ENCODE peak calls at places on chromosomes 1 and 21, in nine cellular contexts. R is sigmoid colon, I is mammary epithelial cell, X is neuronal stem cell, D is HCT116, O is lower lobe of right lung, B is neural progenitor cell, F is left ventricle myocardium inferior, J is prostate gland. W is an unnamed sample. For H3K4me1, the result is how much of the 10 kb centered on the place peaks cover.

GRCh38 chr1:21457654-21458053 is 17.7 kb downstream of the NBPF3 start:
- DNase-seq in D (no peak), R (no peak), J (no peak), B (no peak), F (no peak), I (no peak), X (no peak), O (no peak), W (no peak)

GRCh38 chr1:33348676-33349080 is 27.8 kb upstream of the A3GALT2 start:
- DNase-seq in B (no peak), O (no peak), J (no peak), F (no peak), X (no peak), D (no peak), R (peak), I (no peak), W (peak)

GRCh38 chr21:16587141-16587570 is 857.4 kb downstream of the USP25 start:
- DNase-seq in X (no peak), B (no peak), I (peak), J (peak), F (peak), O (peak), R (peak), D (no peak), W (no peak)

GRCh38 chr21:39461419-39461818 is 9.6 kb downstream of the SH3BGR start:
- DNase-seq in I (no peak), X (no peak), J (no peak), B (no peak), O (no peak), D (no peak), F (no peak), R (no peak), W (no peak)

GRCh38 chr1:76390451-76390850 is 315.9 kb downstream of the ST6GALNAC3 start:
- DNase-seq in O (no peak), B (no peak), D (no peak), I (no peak), F (no peak), J (peak), X (no peak), R (no peak), W (no peak)

GRCh38 chr1:199204231-199204630 is 565.4 kb downstream of the PTPRC start:
- DNase-seq in R (no peak), B (no peak), O (no peak), X (no peak), F (no peak), D (no peak), J (no peak), I (no peak), W (no peak)

GRCh38 chr1:1597275-1597930 is 2.5 kb downstream of the FNDC10 start:
- DNase-seq in I (no peak), D (no peak), X (no peak), F (no peak), J (no peak), B (peak), R (no peak), O (no peak), W (no peak)

GRCh38 chr1:172626845-172627244 is 32.1 kb upstream of the FASLG start:
- DNase-seq in D (no peak), J (no peak), I (no peak), R (no peak), F (no peak), X (no peak), B (no peak), O (no peak), W (no peak)

GRCh38 chr1:75550559-75550958 is 60.4 kb downstream of the SLC44A5 start:
- DNase-seq in F (no peak), R (no peak), O (no peak), J (no peak), I (no peak), X (no peak), B (no peak), D (no peak), W (no peak)

GRCh38 chr1:110696818-110697217 is 22.1 kb upstream of the KCNA3 start:
- DNase-seq in D (no peak), F (no peak), J (no peak), I (no peak), O (no peak), X (no peak), B (no peak), R (no peak), W (no peak)

GRCh38 chr21:33069994-33070811 is at the start of gene OLIG1:
- DNase-seq in I (peak), R (no peak), F (peak), J (peak), D (no peak), X (peak), B (peak), O (peak), W (peak)

GRCh38 chr1:185402930-185403329 is 85.9 kb upstream of the IVNS1ABP start:
- DNase-seq in R (no peak), F (no peak), X (no peak), J (no peak), D (no peak), I (no peak), B (peak), O (peak), W (peak)

GRCh38 chr21:32529679-32530078 is 55.6 kb downstream of the TCP10L start:
- DNase-seq in B (no peak), D (no peak), F (no peak), X (no peak), I (no peak), O (no peak), R (no peak), J (no peak), W (no peak)

GRCh38 chr1:201504179-201504631 is 2.7 kb downstream of the CSRP1 start:
- DNase-seq in F (no peak), J (no peak), X (no peak), D (no peak), B (no peak), I (no peak), R (peak), O (no peak), W (no peak)

GRCh38 chr1:160628799-160629263 is 18.0 kb downstream of the SLAMF1 start:
- DNase-seq in J (no peak), F (no peak), D (no peak), R (no peak), O (no peak), B (no peak), I (no peak), X (no peak), W (no peak)

GRCh38 chr1:42266253-42267135 is 68.5 kb downstream of the FOXJ3 start:
- DNase-seq in O (no peak), I (peak), R (no peak), D (no peak), B (peak), J (peak), F (no peak), X (no peak), W (no peak)

GRCh38 chr1:154520333-154520732 is 18.1 kb upstream of the SHE start:
- DNase-seq in F (peak), I (peak), O (no peak), J (no peak), D (no peak), B (no peak), X (no peak), R (no peak), W (no peak)

GRCh38 chr1:54027848-54028247 is 9.9 kb upstream of the LDLRAD1 start:
- DNase-seq in I (no peak), X (no peak), D (no peak), R (no peak), F (peak), J (no peak), B (no peak), O (no peak), W (peak)

GRCh38 chr1:163337631-163338030 is 15.9 kb downstream of the NUF2 start:
- DNase-seq in B (no peak), O (no peak), F (no peak), D (no peak), R (no peak), X (no peak), I (no peak), J (no peak), W (no peak)

GRCh38 chr1:61052393-61053280 is 29.7 kb upstream of the NFIA start:
- DNase-seq in B (peak), X (no peak), R (no peak), I (no peak), F (no peak), D (no peak), O (no peak), J (no peak), W (no peak)

GRCh38 chr1:43890815-43891214 is 42.8 kb upstream of the ARTN start:
- DNase-seq in R (no peak), B (no peak), J (no peak), D (no peak), I (no peak), F (no peak), X (no peak), O (no peak), W (no peak)

GRCh38 chr1:27137022-27137542 is 17.8 kb downstream of the SLC9A1 start:
- DNase-seq in J (no peak), O (peak), D (no peak), R (peak), I (no peak), B (no peak), F (peak), X (no peak), W (no peak)
- H3K4me1 ChIP-seq in J (under half), O (half or more), D (under half), R (half or more), I (under half), B (under half), F (half or more), X (under half), W (under half)

GRCh38 chr1:229412056-229412455 is 21.8 kb downstream of the ACTA1 start:
- DNase-seq in I (no peak), F (no peak), R (no peak), O (no peak), J (no peak), B (no peak), D (no peak), X (no peak), W (no peak)

GRCh38 chr1:229409616-229410369 is 24.1 kb downstream of the ACTA1 start:
- DNase-seq in J (no peak), I (no peak), O (no peak), F (no peak), B (peak), X (no peak), D (no peak), R (no peak), W (peak)

GRCh38 chr1:229411434-229412055 is 22.3 kb downstream of the ACTA1 start:
- DNase-seq in J (no peak), I (no peak), X (no peak), R (no peak), O (no peak), F (no peak), B (no peak), D (no peak), W (no peak)

GRCh38 chr1:229410692-229411433 is 23.0 kb downstream of the ACTA1 start:
- DNase-seq in X (no peak), R (peak), J (peak), D (no peak), O (no peak), B (peak), I (peak), F (peak), W (peak)

GRCh38 chr1:229410370-229410691 is 23.6 kb downstream of the ACTA1 start:
- DNase-seq in F (no peak), R (no peak), B (no peak), J (no peak), D (no peak), X (no peak), I (no peak), O (no peak), W (no peak)
- H3K4me3 ChIP-seq in F (peak), R (no peak), B (no peak), J (no peak), D (no peak), X (no peak), I (no peak), O (no peak), W (no peak)

GRCh38 chr1:22488319-22488718 is 36.7 kb downstream of the ZBTB40 start:
- DNase-seq in R (no peak), O (no peak), J (no peak), D (no peak), B (peak), X (no peak), I (no peak), F (no peak), W (no peak)

GRCh38 chr1:22489278-22489677 is 37.6 kb downstream of the ZBTB40 start:
- DNase-seq in I (no peak), O (no peak), B (no peak), X (no peak), D (no peak), J (no peak), F (no peak), R (no peak), W (no peak)

GRCh38 chr1:22487781-22488180 is 36.1 kb downstream of the ZBTB40 start:
- DNase-seq in O (no peak), X (no peak), F (no peak), D (no peak), J (no peak), R (no peak), B (no peak), I (no peak), W (no peak)

GRCh38 chr1:22483121-22483520 is 31.5 kb downstream of the ZBTB40 start:
- DNase-seq in J (no peak), X (no peak), O (no peak), F (no peak), R (no peak), I (no peak), D (no peak), B (no peak), W (no peak)

DNA sequence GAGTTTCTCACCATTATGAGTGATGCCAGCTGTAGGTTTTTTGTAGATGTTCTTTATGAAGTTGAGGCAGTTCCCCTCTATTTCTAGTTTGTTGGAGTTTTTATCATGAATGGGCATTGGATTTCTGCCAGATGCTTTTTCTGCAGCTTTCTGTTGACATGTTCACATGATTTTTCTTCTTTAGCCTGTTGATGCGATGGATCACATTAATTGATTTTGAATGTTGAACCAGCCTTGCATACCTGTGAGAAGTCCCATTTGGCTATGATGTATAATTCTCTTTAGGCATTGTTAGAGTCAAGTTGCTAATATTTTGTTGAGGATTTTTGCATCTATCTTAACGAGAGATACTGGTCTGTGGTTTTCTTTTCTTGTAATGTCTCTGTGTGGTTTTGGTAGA is 33.1 kb downstream of the ZBTB40 start:
- DNase-seq in D (no peak), O (no peak), R (no peak), X (no peak), F (no peak), B (no peak), I (no peak), J (no peak), W (no peak)
- H3K27ac ChIP-seq in D (no peak), O (no peak), R (no peak), X (no peak), F (no peak), B (no peak), I (no peak), J (no peak), W (no peak)

DNA sequence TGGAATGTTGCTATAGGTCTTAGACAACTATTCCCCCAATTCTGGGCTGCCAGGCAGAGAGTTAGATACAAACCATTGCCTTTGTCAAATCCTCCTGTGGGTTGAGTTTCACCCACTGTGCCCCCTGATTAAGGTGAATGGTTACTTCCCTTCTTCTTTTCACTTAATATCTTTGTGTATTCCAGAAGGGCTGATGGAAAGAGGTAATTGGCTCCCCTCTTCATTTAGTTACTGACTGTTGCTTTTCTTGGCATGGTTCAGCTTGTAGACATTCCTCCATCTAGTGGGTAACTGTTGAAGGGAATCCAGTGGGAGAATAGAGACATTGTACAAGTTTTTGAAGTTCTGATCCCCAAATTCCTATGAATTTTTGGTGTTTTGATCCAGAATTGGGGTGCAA is 43.8 kb upstream of the MACF1 start:
- DNase-seq in O (no peak), I (no peak), J (no peak), B (no peak), F (no peak), D (no peak), X (no peak), R (no peak), W (no peak)
- H3K4me1 ChIP-seq in O (half or more), I (half or more), J (under half), B (half or more), F (half or more), D (under half), X (under half), R (half or more), W (under half)

GRCh38 chr1:246020231-246020954 is 486.7 kb downstream of the SMYD3 start:
- DNase-seq in D (no peak), F (no peak), X (no peak), O (no peak), J (no peak), R (no peak), B (no peak), I (no peak), W (no peak)
- H3K4me3 ChIP-seq in D (no peak), F (no peak), X (no peak), O (no peak), J (no peak), R (no peak), B (no peak), I (no peak), W (no peak)

GRCh38 chr1:204409111-204409510 is 2.5 kb downstream of the PPP1R15B start:
- DNase-seq in B (no peak), X (no peak), R (no peak), F (no peak), J (no peak), O (no peak), D (no peak), I (no peak), W (no peak)
- H3K27ac ChIP-seq in B (no peak), X (no peak), R (peak), F (peak), J (peak), O (peak), D (no peak), I (peak), W (no peak)

GRCh38 chr1:25875856-25876692 is 566 bp upstream of the PAQR7 start:
- DNase-seq in O (peak), X (no peak), J (peak), R (no peak), B (peak), I (no peak), D (no peak), F (no peak), W (peak)

GRCh38 chr1:25875154-25875855 is at the start of gene PAQR7:
- DNase-seq in B (peak), I (peak), X (peak), R (peak), D (no peak), O (peak), J (peak), F (peak), W (peak)

GRCh38 chr1:25873120-25873519 is 2.4 kb downstream of the PAQR7 start:
- DNase-seq in B (peak), D (no peak), F (no peak), X (no peak), O (no peak), I (no peak), R (peak), J (no peak), W (peak)

GRCh38 chr1:25874209-25874608 is 1.3 kb downstream of the PAQR7 start:
- DNase-seq in R (peak), J (no peak), B (no peak), I (no peak), D (no peak), O (no peak), X (no peak), F (no peak), W (no peak)

GRCh38 chr1:25874635-25875153 is 814 bp downstream of the PAQR7 start:
- DNase-seq in F (no peak), D (no peak), J (no peak), I (no peak), X (no peak), B (no peak), R (no peak), O (no peak), W (no peak)
- H3K4me1 ChIP-seq in F (under half), D (under half), J (under half), I (half or more), X (under half), B (under half), R (under half), O (under half), W (under half)

GRCh38 chr1:236687273-236687672 is 974 bp downstream of the ACTN2 start:
- DNase-seq in F (no peak), D (no peak), X (no peak), O (no peak), B (peak), I (no peak), R (no peak), J (no peak), W (no peak)

GRCh38 chr1:236686815-236687160 is 489 bp downstream of the ACTN2 start:
- DNase-seq in R (no peak), O (no peak), D (no peak), B (peak), X (no peak), I (no peak), J (no peak), F (peak), W (no peak)

GRCh38 chr1:236688705-236689104 is 2.4 kb downstream of the ACTN2 start:
- DNase-seq in O (no peak), I (no peak), F (no peak), D (no peak), B (no peak), R (no peak), J (no peak), X (no peak), W (no peak)

GRCh38 chr1:236685205-236685916 is 938 bp upstream of the ACTN2 start:
- DNase-seq in O (no peak), B (no peak), I (no peak), F (no peak), X (no peak), J (no peak), R (no peak), D (no peak), W (no peak)

DNA sequence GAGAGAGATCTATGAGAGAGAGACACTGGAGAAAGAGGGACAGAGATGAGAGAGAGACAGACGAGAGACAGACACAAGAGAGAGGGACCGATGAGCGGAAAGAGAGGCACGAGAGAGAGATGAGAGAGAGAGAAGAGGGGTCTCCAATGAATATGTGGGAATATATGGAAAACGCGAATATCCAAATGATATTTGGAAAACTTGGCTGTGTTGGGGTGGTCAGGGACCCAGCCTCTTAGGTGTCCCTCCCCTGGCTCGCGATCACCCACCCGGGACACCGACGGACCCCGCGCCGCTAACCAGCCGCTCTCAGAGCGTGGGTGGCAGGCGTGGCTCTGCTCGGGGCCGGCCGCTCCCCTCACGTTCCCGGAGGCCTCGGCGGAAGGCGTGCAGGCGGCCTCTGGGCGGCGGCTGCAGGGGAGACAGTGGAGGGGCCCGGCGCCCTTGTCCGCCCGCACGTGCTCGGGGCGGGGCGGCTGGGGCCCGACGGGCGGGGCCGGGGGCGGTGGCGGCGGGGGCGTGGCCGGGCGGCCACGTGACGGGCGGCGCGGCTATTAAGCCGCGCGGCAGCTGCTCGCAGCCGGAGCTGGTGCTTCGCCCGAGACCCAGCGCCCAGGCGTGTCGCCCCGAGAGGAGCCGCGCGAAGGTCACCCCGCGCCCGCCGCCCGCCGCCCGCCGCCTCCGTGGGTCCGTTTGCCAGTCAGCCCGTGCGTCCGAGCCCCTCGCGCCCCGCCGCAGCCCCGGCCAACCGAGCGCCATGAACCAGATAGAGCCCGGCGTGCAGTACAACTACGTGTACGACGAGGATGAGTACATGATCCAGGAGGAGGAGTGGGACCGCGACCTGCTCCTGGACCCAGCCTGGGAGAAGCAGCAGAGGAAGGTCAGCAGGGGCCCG is at the start of gene ACTN2:
- DNase-seq in R (peak), O (peak), B (peak), J (no peak), I (no peak), D (no peak), X (peak), F (peak), W (peak)
- H3K4me3 ChIP-seq in R (peak), O (peak), B (peak), J (peak), I (no peak), D (no peak), X (peak), F (peak), W (peak)

GRCh38 chr1:31663622-31664452 is 19.2 kb upstream of the PEF1 start:
- DNase-seq in O (peak), X (peak), I (no peak), F (peak), R (peak), D (peak), J (peak), B (peak), W (peak)
- H3K27ac ChIP-seq in O (no peak), X (no peak), I (no peak), F (no peak), R (no peak), D (no peak), J (no peak), B (no peak), W (no peak)

W was measured in small intestine.